ENCODE peak calls at places on chromosomes 11 and 22, in six cellular contexts. One of them, this sample, is unnamed.

GRCh38 chr11:113778111-113778910 is 1.3 kb upstream of the CLDN25 start:
- DNase-seq in HepG2: peak; percentile 40
- DNase-seq in HCT116: no peak
- DNase-seq in K562: no peak
- DNase-seq in H1: no peak
- DNase-seq in GM12878: no peak
- DNase-seq in this sample: no peak

GRCh38 chr22:31081963-31082605 is 966 bp downstream of the SMTN start:
- DNase-seq in H1: no peak
- DNase-seq in HepG2: no peak
- DNase-seq in HCT116: no peak
- DNase-seq in K562: no peak
- DNase-seq in GM12878: no peak
- DNase-seq in this sample: no peak

GRCh38 chr22:48581821-48582469 is 1245.7 kb downstream of the BRD1 start:
- DNase-seq in K562: no peak
- DNase-seq in HepG2: no peak
- DNase-seq in HCT116: no peak
- DNase-seq in GM12878: no peak
- DNase-seq in H1: no peak
- DNase-seq in this sample: no peak

GRCh38 chr22:30234786-30235470 is 11.6 kb downstream of the LIF start:
- DNase-seq in HepG2: no peak
- DNase-seq in GM12878: no peak
- DNase-seq in K562: no peak
- DNase-seq in H1: no peak
- DNase-seq in HCT116: no peak
- DNase-seq in this sample: no peak

GRCh38 chr11:18594999-18595749 is 4.4 kb upstream of the MISFA start:
- DNase-seq in K562: no peak
- DNase-seq in H1: no peak
- DNase-seq in HCT116: no peak
- DNase-seq in HepG2: no peak
- DNase-seq in GM12878: no peak
- DNase-seq in this sample: no peak

GRCh38 chr22:46649176-46650077 is 29.2 kb downstream of the GRAMD4 start:
- DNase-seq in HCT116: no peak
- DNase-seq in H1: no peak
- DNase-seq in HepG2: no peak
- DNase-seq in K562: peak; percentile 69
- DNase-seq in GM12878: no peak
- DNase-seq in this sample: no peak

GRCh38 chr11:102850973-102851745 is 7.8 kb upstream of the MMP3 start:
- DNase-seq in H1: no peak
- DNase-seq in HepG2: no peak
- DNase-seq in GM12878: no peak
- DNase-seq in HCT116: no peak
- DNase-seq in K562: no peak
- DNase-seq in this sample: no peak

GRCh38 chr11:58024601-58025091 is 965 bp downstream of the OR9Q1 start:
- DNase-seq in HCT116: no peak
- DNase-seq in GM12878: no peak
- DNase-seq in K562: no peak
- DNase-seq in HepG2: no peak
- DNase-seq in H1: no peak
- DNase-seq in this sample: no peak

GRCh38 chr11:71227058-71227659 is 25.2 kb downstream of the SHANK2 start:
- DNase-seq in H1: no peak
- DNase-seq in GM12878: no peak
- DNase-seq in HCT116: no peak
- DNase-seq in HepG2: no peak
- DNase-seq in K562: no peak
- DNase-seq in this sample: no peak

GRCh38 chr11:122977455-122978302 is 4.0 kb downstream of the BSX start:
- DNase-seq in HCT116: no peak
- DNase-seq in GM12878: no peak
- DNase-seq in H1: peak; percentile 49
- DNase-seq in HepG2: no peak
- DNase-seq in K562: no peak
- DNase-seq in this sample: no peak

GRCh38 chr11:120929664-120930154 is 94.2 kb upstream of the TBCEL start:
- DNase-seq in GM12878: no peak
- DNase-seq in K562: peak; percentile 70
- DNase-seq in H1: peak; percentile 88
- DNase-seq in HepG2: peak; percentile 30
- DNase-seq in HCT116: peak; percentile 61
- DNase-seq in this sample: peak; percentile 80

GRCh38 chr22:42364641-42365336 is 67.4 kb downstream of the NFAM1 start:
- DNase-seq in H1: no peak
- DNase-seq in K562: no peak
- DNase-seq in HepG2: no peak
- DNase-seq in HCT116: no peak
- DNase-seq in GM12878: no peak
- DNase-seq in this sample: no peak

GRCh38 chr11:116217006-116217405 is 555.8 kb downstream of the BUD13 start:
- DNase-seq in HepG2: peak; percentile 34
- DNase-seq in K562: peak; percentile 55
- DNase-seq in HCT116: peak; percentile 27
- DNase-seq in H1: no peak
- DNase-seq in GM12878: no peak
- DNase-seq in this sample: peak; percentile 66

GRCh38 chr11:2267871-2268825 is 2.2 kb downstream of the ASCL2 start:
- DNase-seq in GM12878: no peak
- DNase-seq in HCT116: no peak
- DNase-seq in H1: no peak
- DNase-seq in K562: no peak
- DNase-seq in HepG2: no peak
- DNase-seq in this sample: no peak

GRCh38 chr11:16759857-16760256 is 21.4 kb downstream of the C11orf58 start:
- DNase-seq in K562: no peak
- DNase-seq in GM12878: no peak
- DNase-seq in HCT116: no peak
- DNase-seq in H1: no peak
- DNase-seq in HepG2: no peak
- DNase-seq in this sample: no peak

GRCh38 chr22:38467438-38467903 is 425 bp upstream of the KDELR3 start:
- DNase-seq in HepG2: no peak
- DNase-seq in H1: no peak
- DNase-seq in HCT116: no peak
- DNase-seq in GM12878: no peak
- DNase-seq in K562: peak; percentile 41
- DNase-seq in this sample: no peak

GRCh38 chr11:40161855-40162410 is 1297.5 kb downstream of the LRRC4C start:
- DNase-seq in GM12878: no peak
- DNase-seq in HepG2: no peak
- DNase-seq in HCT116: no peak
- DNase-seq in K562: no peak
- DNase-seq in H1: no peak
- DNase-seq in this sample: no peak

GRCh38 chr11:2799881-2800654 is 85.5 kb downstream of the CDKN1C start:
- DNase-seq in HepG2: no peak
- DNase-seq in H1: peak; percentile 40
- DNase-seq in GM12878: no peak
- DNase-seq in K562: peak; percentile 77
- DNase-seq in HCT116: no peak
- DNase-seq in this sample: peak; percentile 8

GRCh38 chr22:40603088-40603605 is 33.4 kb downstream of the MRTFA start:
- DNase-seq in GM12878: no peak
- DNase-seq in HepG2: no peak
- DNase-seq in K562: no peak
- DNase-seq in HCT116: no peak
- DNase-seq in H1: no peak
- DNase-seq in this sample: no peak

GRCh38 chr11:80727315-80727714 is 1286.5 kb upstream of the TENM4 start:
- DNase-seq in K562: no peak
- DNase-seq in HepG2: peak; percentile 2
- DNase-seq in HCT116: no peak
- DNase-seq in GM12878: peak; percentile 5
- DNase-seq in H1: peak; percentile 48
- DNase-seq in this sample: peak; percentile 13

GRCh38 chr22:23773247-23774113 is 831 bp downstream of the MMP11 start:
- DNase-seq in HepG2: no peak
- DNase-seq in K562: no peak
- DNase-seq in HCT116: no peak
- DNase-seq in GM12878: no peak
- DNase-seq in H1: no peak
- DNase-seq in this sample: no peak

DNA sequence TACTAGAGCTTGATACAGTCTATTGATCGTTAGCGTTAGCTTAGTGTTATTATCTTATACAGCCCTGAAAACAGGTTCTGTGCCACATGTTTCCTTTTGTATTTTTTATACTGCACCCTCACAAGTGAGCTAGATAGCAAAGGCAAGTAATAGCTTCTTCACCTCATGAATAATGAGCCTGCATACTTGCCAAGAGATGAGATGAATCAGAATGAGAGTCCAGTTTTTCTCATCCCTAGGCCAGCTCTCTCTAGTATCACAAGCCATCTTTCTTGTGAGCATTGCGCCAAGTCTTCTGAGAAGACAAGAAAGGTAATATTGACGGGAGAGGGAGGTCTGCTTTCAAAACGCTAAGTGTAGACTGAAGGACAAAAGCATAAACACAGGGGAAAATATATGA is 8.7 kb upstream of the CARD18 start:
- DNase-seq in H1: no peak
- DNase-seq in HepG2: no peak
- DNase-seq in GM12878: no peak
- DNase-seq in K562: no peak
- DNase-seq in HCT116: no peak
- DNase-seq in this sample: no peak
- TF ChIP-seq YY1 in H1: no peak
- TF ChIP-seq YY1 in HepG2: no peak
- TF ChIP-seq YY1 in GM12878: no peak
- TF ChIP-seq YY1 in K562: no peak
- TF ChIP-seq YY1 in HCT116: no peak
- TF ChIP-seq YY1 in this sample: no peak

GRCh38 chr11:126840975-126841374 is 159.6 kb downstream of the KIRREL3 start:
- DNase-seq in H1: no peak
- DNase-seq in HCT116: no peak
- DNase-seq in HepG2: no peak
- DNase-seq in GM12878: no peak
- DNase-seq in K562: no peak
- DNase-seq in this sample: no peak
- H3K4me3 ChIP-seq in H1: no peak overlapping the region
- H3K4me3 ChIP-seq in HCT116: no peak overlapping the region
- H3K4me3 ChIP-seq in HepG2: no peak overlapping the region
- H3K4me3 ChIP-seq in GM12878: no peak overlapping the region
- H3K4me3 ChIP-seq in K562: no peak overlapping the region
- H3K4me3 ChIP-seq in this sample: no peak overlapping the region

GRCh38 chr11:64744544-64745218 is 739 bp upstream of the RASGRP2 start:
- DNase-seq in HCT116: no peak
- DNase-seq in K562: peak; percentile 54
- DNase-seq in GM12878: no peak
- DNase-seq in HepG2: no peak
- DNase-seq in H1: peak; percentile 59
- DNase-seq in this sample: no peak

GRCh38 chr11:64745523-64746328 is 1.8 kb upstream of the RASGRP2 start:
- DNase-seq in HepG2: no peak
- DNase-seq in GM12878: no peak
- DNase-seq in H1: peak; percentile 89
- DNase-seq in HCT116: no peak
- DNase-seq in K562: peak; percentile 86
- DNase-seq in this sample: no peak

GRCh38 chr11:64743591-64744543 is at the start of gene RASGRP2:
- DNase-seq in GM12878: no peak
- DNase-seq in K562: peak; percentile 87
- DNase-seq in HepG2: peak; percentile 28
- DNase-seq in HCT116: no peak
- DNase-seq in H1: peak; percentile 95
- DNase-seq in this sample: no peak

GRCh38 chr11:64746486-64746885 is 2.5 kb upstream of the RASGRP2 start:
- DNase-seq in GM12878: no peak
- DNase-seq in HepG2: no peak
- DNase-seq in K562: no peak
- DNase-seq in H1: no peak
- DNase-seq in HCT116: no peak
- DNase-seq in this sample: no peak

GRCh38 chr11:64745219-64745522 is 1.2 kb upstream of the RASGRP2 start:
- DNase-seq in H1: peak; percentile 77
- DNase-seq in K562: peak; percentile 58
- DNase-seq in GM12878: no peak
- DNase-seq in HepG2: no peak
- DNase-seq in HCT116: no peak
- DNase-seq in this sample: no peak
- TF ChIP-seq ZNF274 in H1: no peak
- TF ChIP-seq ZNF274 in K562: no peak
- TF ChIP-seq ZNF274 in GM12878: no peak
- TF ChIP-seq ZNF274 in HepG2: no peak
- TF ChIP-seq ZNF274 in HCT116: no peak
- TF ChIP-seq ZNF274 in this sample: no peak

GRCh38 chr11:111417766-111418435 is 38.8 kb upstream of the POU2AF1 start:
- DNase-seq in K562: no peak
- DNase-seq in H1: no peak
- DNase-seq in GM12878: peak; percentile 96
- DNase-seq in HCT116: no peak
- DNase-seq in HepG2: no peak
- DNase-seq in this sample: no peak

GRCh38 chr11:111418436-111418787 is 39.3 kb upstream of the POU2AF1 start:
- DNase-seq in HepG2: no peak
- DNase-seq in K562: no peak
- DNase-seq in H1: no peak
- DNase-seq in GM12878: no peak
- DNase-seq in HCT116: no peak
- DNase-seq in this sample: no peak

GRCh38 chr11:111416231-111416960 is 37.3 kb upstream of the POU2AF1 start:
- DNase-seq in K562: no peak
- DNase-seq in HepG2: no peak
- DNase-seq in H1: no peak
- DNase-seq in HCT116: no peak
- DNase-seq in GM12878: no peak
- DNase-seq in this sample: no peak

GRCh38 chr11:111419181-111419580 is 40.1 kb upstream of the POU2AF1 start:
- DNase-seq in H1: no peak
- DNase-seq in K562: no peak
- DNase-seq in GM12878: no peak
- DNase-seq in HCT116: no peak
- DNase-seq in HepG2: no peak
- DNase-seq in this sample: no peak

DNA sequence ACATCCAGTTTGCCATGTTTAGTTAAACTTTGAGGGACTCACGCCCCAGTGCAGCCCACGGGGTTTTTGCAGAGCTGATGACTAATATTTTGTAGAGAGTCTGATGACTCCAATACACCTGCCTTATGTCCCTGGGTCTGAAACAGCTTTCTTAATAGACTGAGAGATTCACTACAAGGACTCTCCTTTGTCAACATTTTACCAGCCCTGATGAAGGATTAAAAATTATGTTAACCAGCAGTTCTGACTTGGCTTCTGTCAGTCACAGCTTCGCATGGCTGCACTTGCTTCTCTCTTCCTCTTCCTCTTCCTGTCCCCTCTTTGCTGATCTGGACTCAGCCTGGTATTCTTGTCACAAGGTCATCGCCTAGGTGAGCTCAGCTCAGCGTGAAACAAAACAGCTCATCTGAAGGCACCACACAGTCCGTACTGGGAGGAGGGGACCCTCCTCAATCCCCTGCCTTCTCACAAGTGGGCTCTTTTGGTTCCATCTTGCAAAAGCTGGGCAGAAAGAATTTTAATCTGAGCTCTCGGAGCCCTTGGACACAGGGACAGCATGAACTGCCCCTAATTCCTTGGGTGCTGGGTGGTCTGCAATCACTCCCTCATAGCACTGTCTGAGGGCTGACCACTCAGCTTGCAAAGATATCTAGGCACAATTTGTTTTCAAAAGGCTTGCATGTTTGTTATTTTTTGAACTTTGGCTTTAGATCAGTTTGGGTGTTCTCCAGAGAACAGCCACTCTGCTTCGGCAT is 38.1 kb upstream of the POU2AF1 start:
- DNase-seq in HepG2: peak; percentile 80
- DNase-seq in GM12878: peak; percentile 96
- DNase-seq in K562: no peak
- DNase-seq in HCT116: no peak
- DNase-seq in H1: no peak
- DNase-seq in this sample: no peak
- TF ChIP-seq YY1 in HepG2: no peak
- TF ChIP-seq YY1 in GM12878: no peak
- TF ChIP-seq YY1 in K562: no peak
- TF ChIP-seq YY1 in HCT116: no peak
- TF ChIP-seq YY1 in H1: no peak
- TF ChIP-seq YY1 in this sample: no peak